ENCODE peak calls at places on chromosomes 5 and 9, in eight cellular contexts. O is CD8-positive, alpha-beta T cell; W is heart right ventricle; K is right lobe of liver; M is astrocyte; P is psoas muscle; Z is uterus; H is left ventricle myocardium inferior. C is an unnamed sample.

GRCh38 chr9:126894052-126894603 is 20.5 kb upstream of the RALGPS1 start:
- DNase-seq in O (no peak), W (no peak), K (no peak), M (no peak), P (no peak), Z (no peak), H (no peak), C (no peak)

GRCh38 chr5:166068547-166069335 is 2222.7 kb upstream of the WWC1 start:
- DNase-seq in O (no peak), W (no peak), K (no peak), M (no peak), P (no peak), Z (no peak), H (no peak), C (no peak)

GRCh38 chr5:93385665-93386064 is 195.4 kb downstream of the NR2F1-AS1 start:
- DNase-seq in O (no peak), W (no peak), K (no peak), M (peak; percentile 70), P (no peak), Z (no peak), H (no peak), C (no peak)

GRCh38 chr5:66362021-66362420 is 217.9 kb downstream of the SREK1 start:
- DNase-seq in O (no peak), W (no peak), K (no peak), M (no peak), P (no peak), Z (no peak), H (no peak), C (no peak)

GRCh38 chr9:135864447-135865049 is 42.8 kb downstream of the CAMSAP1 start:
- DNase-seq in O (peak; percentile 82), W (peak; percentile 66), K (no peak), M (no peak), P (peak; percentile 79), Z (peak; percentile 54), H (peak; percentile 68), C (no peak)

GRCh38 chr5:92687793-92688467 is 893.1 kb downstream of the NR2F1-AS1 start:
- DNase-seq in O (no peak), W (no peak), K (no peak), M (peak; percentile 56), P (no peak), Z (no peak), H (no peak), C (no peak)

GRCh38 chr5:91183743-91184142 is 199.4 kb downstream of the ARRDC3 start:
- DNase-seq in O (no peak), W (peak; percentile 11), K (no peak), M (no peak), P (no peak), Z (no peak), H (peak; percentile 18), C (peak; percentile 62)

GRCh38 chr9:137689745-137690529 is 71.1 kb downstream of the EHMT1 start:
- DNase-seq in O (no peak), W (no peak), K (no peak), M (no peak), P (no peak), Z (peak; percentile 51), H (no peak), C (no peak)

GRCh38 chr5:131635755-131636479 is 888 bp upstream of the RAPGEF6 start:
- DNase-seq in O (no peak), W (no peak), K (no peak), M (no peak), P (no peak), Z (no peak), H (no peak), C (peak; percentile 42)

GRCh38 chr9:106019017-106019692 is 324.8 kb downstream of the TMEM38B start:
- DNase-seq in O (no peak), W (peak; percentile 34), K (no peak), M (no peak), P (no peak), Z (no peak), H (no peak), C (no peak)

GRCh38 chr5:139690385-139691274 is 42.5 kb downstream of the CXXC5 start:
- DNase-seq in O (no peak), W (no peak), K (no peak), M (peak; percentile 64), P (no peak), Z (peak; percentile 67), H (no peak), C (no peak)

GRCh38 chr9:92798358-92798757 is 33.7 kb upstream of the BICD2 start:
- DNase-seq in O (no peak), W (no peak), K (no peak), M (no peak), P (no peak), Z (no peak), H (no peak), C (no peak)

GRCh38 chr9:130265431-130266235 is at the start of gene HMCN2:
- DNase-seq in O (no peak), W (peak; percentile 57), K (peak; percentile 57), M (no peak), P (peak; percentile 86), Z (no peak), H (peak; percentile 56), C (no peak)

GRCh38 chr9:95167998-95168397 is 149.5 kb downstream of the FANCC start:
- DNase-seq in O (peak; percentile 46), W (peak; percentile 72), K (no peak), M (peak; percentile 82), P (no peak), Z (peak; percentile 43), H (no peak), C (no peak)

GRCh38 chr9:89154651-89155336 is 23.8 kb downstream of the SHC3 start:
- DNase-seq in O (no peak), W (no peak), K (no peak), M (peak; percentile 97), P (no peak), Z (no peak), H (no peak), C (no peak)

GRCh38 chr5:6780802-6781391 is 67.7 kb downstream of the TENT4A start:
- DNase-seq in O (no peak), W (no peak), K (no peak), M (no peak), P (no peak), Z (no peak), H (no peak), C (no peak)

GRCh38 chr5:32908646-32909045 is 197.5 kb downstream of the NPR3 start:
- DNase-seq in O (no peak), W (no peak), K (no peak), M (peak; percentile 56), P (no peak), Z (no peak), H (no peak), C (no peak)

GRCh38 chr5:12934722-12935121 is 1009.8 kb downstream of the DNAH5 start:
- DNase-seq in O (no peak), W (no peak), K (no peak), M (no peak), P (no peak), Z (no peak), H (no peak), C (no peak)

GRCh38 chr9:81776390-81776789 is 87.0 kb upstream of the TLE1 start:
- DNase-seq in O (no peak), W (no peak), K (no peak), M (no peak), P (no peak), Z (no peak), H (no peak), C (no peak)

DNA sequence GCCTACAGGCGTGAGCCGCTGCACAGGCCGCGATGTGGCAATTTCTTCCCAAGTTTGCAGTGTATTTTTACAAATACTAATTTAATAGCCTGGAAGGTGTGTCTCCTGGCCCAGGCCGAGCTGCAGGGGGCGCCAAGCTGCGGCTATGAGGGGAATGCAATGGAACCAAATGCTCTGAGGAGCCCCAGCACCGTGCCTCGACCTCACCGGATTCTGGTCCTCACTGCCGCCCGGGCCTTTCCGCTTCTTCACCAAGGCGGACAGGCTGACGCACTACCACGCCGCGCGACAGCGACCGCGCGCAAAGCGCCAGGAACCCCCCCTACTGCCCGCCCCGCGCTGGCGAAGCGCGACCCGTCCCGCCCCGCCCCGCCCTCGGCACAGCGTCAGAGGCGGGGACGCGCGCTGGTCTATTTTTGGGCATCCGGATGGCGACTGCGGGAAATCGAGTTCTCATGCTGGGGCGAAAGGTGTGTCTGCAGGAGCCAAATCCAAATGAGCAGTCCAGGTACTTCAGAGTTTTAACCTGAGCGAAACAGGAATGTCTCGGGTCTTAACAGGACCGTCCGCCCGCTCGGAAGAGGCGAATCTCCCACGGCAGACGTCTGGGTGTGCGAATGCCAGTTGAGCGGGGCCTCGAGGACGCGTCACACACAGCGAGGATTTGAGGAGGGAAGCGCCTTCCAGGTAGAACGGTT is 31.7 kb upstream of the PRXL2C start:
- DNase-seq in O (peak; percentile 65), W (peak; percentile 84), K (peak; percentile 72), M (peak; percentile 68), P (peak; percentile 93), Z (peak; percentile 74), H (peak; percentile 83), C (peak; percentile 83)
- TF ChIP-seq CTCF in O (peak; percentile 28), W (peak; percentile 58), K (peak; percentile 3), M (peak; percentile 55), P (peak; percentile 55), Z (peak; percentile 68), H (peak; percentile 74), C (peak; percentile 50)

GRCh38 chr9:71859939-71860338 is 51.1 kb downstream of the ABHD17B start:
- DNase-seq in O (no peak), W (no peak), K (no peak), M (no peak), P (no peak), Z (no peak), H (no peak), C (no peak)
- H3K4me1 ChIP-seq in O (no peaks in the 10 kb centered on the region), W (no peaks in the 10 kb centered on the region), K (no peaks in the 10 kb centered on the region), M (no peaks in the 10 kb centered on the region), P (no peaks in the 10 kb centered on the region), Z (no peaks in the 10 kb centered on the region), H (peaks cover 7% of the 10 kb centered on the region), C (no peaks in the 10 kb centered on the region)

GRCh38 chr9:84138543-84138942 is 157.9 kb downstream of the RMI1 start:
- DNase-seq in O (no peak), W (no peak), K (no peak), M (no peak), P (no peak), Z (no peak), H (no peak), C (no peak)

GRCh38 chr9:84140535-84141101 is 160.0 kb downstream of the RMI1 start:
- DNase-seq in O (no peak), W (no peak), K (no peak), M (peak; percentile 8), P (peak; percentile 54), Z (no peak), H (no peak), C (peak; percentile 80)

GRCh38 chr9:84137968-84138367 is 157.4 kb downstream of the RMI1 start:
- DNase-seq in O (no peak), W (no peak), K (no peak), M (no peak), P (no peak), Z (no peak), H (no peak), C (no peak)

GRCh38 chr9:84141762-84142370 is 161.3 kb downstream of the RMI1 start:
- DNase-seq in O (no peak), W (no peak), K (no peak), M (no peak), P (no peak), Z (no peak), H (no peak), C (no peak)

GRCh38 chr9:84139296-84140100 is 158.9 kb downstream of the RMI1 start:
- DNase-seq in O (no peak), W (peak; percentile 59), K (no peak), M (peak; percentile 23), P (no peak), Z (peak; percentile 26), H (no peak), C (no peak)
- H3K27me3 ChIP-seq in O (peaks cover 9% of the 10 kb centered on the region), W (peaks cover 25% of the 10 kb centered on the region), K (peaks cover 16% of the 10 kb centered on the region), M (peaks cover 44% of the 10 kb centered on the region), P (peaks cover 37% of the 10 kb centered on the region), Z (peaks cover 2% of the 10 kb centered on the region), H (peaks cover 32% of the 10 kb centered on the region), C (peaks cover 33% of the 10 kb centered on the region)

GRCh38 chr9:18060304-18060934 is 413.5 kb upstream of the ADAMTSL1 start:
- DNase-seq in O (no peak), W (no peak), K (no peak), M (no peak), P (no peak), Z (no peak), H (no peak), C (no peak)
- TF ChIP-seq CTCF in O (no peak), W (peak; percentile 22), K (no peak), M (peak; percentile 6), P (no peak), Z (no peak), H (no peak), C (no peak)

C was measured in left lung.